ENCODE peak calls at places on chromosomes 16 and 17, in nine cellular contexts. W is HCT116, C is GM12891, I is GM23338, O is transverse colon, D is K562, B is GM12878, A is H1, M is stomach. N is an unnamed sample.

GRCh38 chr17:59327891-59328290 is 3.6 kb upstream of the YPEL2 start:
- DNase-seq in W (no peak), C (no peak), I (no peak), O (no peak), D (no peak), B (no peak), A (no peak), M (no peak), N (no peak)

GRCh38 chr17:49996495-49997255 is 1.7 kb upstream of the DLX3 start:
- DNase-seq in W (no peak), C (peak; percentile 66), I (peak; percentile 64), O (peak; percentile 49), D (peak; percentile 83), B (no peak), A (peak; percentile 96), M (peak; percentile 59), N (no peak)

GRCh38 chr16:27995378-27995777 is 68.1 kb downstream of the GSG1L start:
- DNase-seq in W (no peak), C (no peak), I (no peak), O (no peak), D (no peak), B (no peak), A (no peak), M (no peak), N (no peak)

GRCh38 chr17:64780096-64781012 is 118.2 kb upstream of the SMURF2 start:
- DNase-seq in W (peak; percentile 84), C (peak; percentile 80), I (peak; percentile 95), O (peak; percentile 91), D (no peak), B (no peak), A (peak; percentile 87), M (peak; percentile 73), N (peak; percentile 78)

GRCh38 chr16:30965436-30965835 is 7.9 kb downstream of the SETD1A start:
- DNase-seq in W (no peak), C (no peak), I (no peak), O (no peak), D (peak; percentile 44), B (no peak), A (no peak), M (no peak), N (no peak)

GRCh38 chr17:74288785-74289184 is 14.8 kb downstream of the DNAI2 start:
- DNase-seq in W (no peak), C (no peak), I (no peak), O (no peak), D (no peak), B (peak; percentile 69), A (no peak), M (no peak), N (no peak)

GRCh38 chr16:4330277-4330882 is 14.5 kb downstream of the GLIS2 start:
- DNase-seq in W (no peak), C (peak; percentile 95), I (peak; percentile 79), O (peak; percentile 83), D (peak; percentile 83), B (no peak), A (peak; percentile 91), M (peak; percentile 89), N (peak; percentile 84)

GRCh38 chr17:21279582-21279981 is 4.9 kb upstream of the MAP2K3 start:
- DNase-seq in W (no peak), C (no peak), I (no peak), O (no peak), D (no peak), B (no peak), A (no peak), M (no peak), N (no peak)

DNA sequence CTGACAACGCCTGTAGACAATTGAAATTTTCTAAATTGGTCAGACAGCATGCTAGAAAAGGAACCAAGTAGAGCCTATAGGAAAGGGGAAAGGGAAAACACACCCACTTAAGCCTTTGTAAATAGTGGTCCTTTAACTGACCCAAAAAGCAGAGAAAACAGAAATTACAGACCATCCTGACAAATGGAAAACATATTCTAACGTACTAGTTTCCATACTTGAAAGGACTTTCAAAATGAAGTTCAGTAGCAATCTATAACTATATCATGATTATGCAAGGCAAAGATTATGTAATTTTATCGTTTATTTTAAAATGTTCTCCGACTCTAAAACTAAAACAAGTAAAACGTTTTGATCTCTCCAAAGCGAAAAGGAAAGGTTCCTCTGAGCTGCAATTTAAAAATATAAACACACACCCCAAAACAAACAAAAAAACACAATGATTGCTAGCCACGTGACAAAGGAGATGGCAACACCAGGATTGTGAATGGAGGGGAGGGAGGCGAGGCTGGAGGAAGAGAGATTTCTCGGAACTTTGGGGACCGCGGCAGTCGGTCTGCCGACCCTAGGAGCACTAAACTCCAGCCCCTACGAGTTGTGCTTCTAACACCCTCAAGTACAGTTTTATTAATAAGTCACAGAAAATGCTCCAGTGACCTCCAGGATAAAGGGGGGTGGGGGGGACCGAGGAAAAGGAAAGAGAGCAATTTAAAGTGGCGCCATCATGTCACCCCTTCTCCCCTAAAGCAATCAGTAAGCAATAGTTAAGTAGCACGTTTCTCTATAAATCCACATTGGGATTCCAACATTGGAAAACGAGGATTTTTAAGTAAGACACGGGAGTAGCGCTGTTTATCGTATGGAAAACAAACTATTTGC is 1.7 kb downstream of the KANSL1 start:
- DNase-seq in W (no peak), C (no peak), I (peak; percentile 91), O (peak; percentile 38), D (peak; percentile 52), B (no peak), A (no peak), M (no peak), N (no peak)
- TF ChIP-seq POLR2AphosphoS5 in W (no peak), C (peak; percentile 24), I (peak; percentile 47), O (peak; percentile 13), D (no peak), B (peak; percentile 54), A (peak; percentile 76), M (peak; percentile 17), N (no peak)

GRCh38 chr16:64380751-64381150 is 741.1 kb downstream of the CDH11 start:
- DNase-seq in W (no peak), C (no peak), I (no peak), O (no peak), D (no peak), B (no peak), A (no peak), M (no peak), N (no peak)

GRCh38 chr16:64370112-64370511 is 751.8 kb downstream of the CDH11 start:
- DNase-seq in W (no peak), C (no peak), I (no peak), O (no peak), D (no peak), B (no peak), A (no peak), M (no peak), N (no peak)

DNA sequence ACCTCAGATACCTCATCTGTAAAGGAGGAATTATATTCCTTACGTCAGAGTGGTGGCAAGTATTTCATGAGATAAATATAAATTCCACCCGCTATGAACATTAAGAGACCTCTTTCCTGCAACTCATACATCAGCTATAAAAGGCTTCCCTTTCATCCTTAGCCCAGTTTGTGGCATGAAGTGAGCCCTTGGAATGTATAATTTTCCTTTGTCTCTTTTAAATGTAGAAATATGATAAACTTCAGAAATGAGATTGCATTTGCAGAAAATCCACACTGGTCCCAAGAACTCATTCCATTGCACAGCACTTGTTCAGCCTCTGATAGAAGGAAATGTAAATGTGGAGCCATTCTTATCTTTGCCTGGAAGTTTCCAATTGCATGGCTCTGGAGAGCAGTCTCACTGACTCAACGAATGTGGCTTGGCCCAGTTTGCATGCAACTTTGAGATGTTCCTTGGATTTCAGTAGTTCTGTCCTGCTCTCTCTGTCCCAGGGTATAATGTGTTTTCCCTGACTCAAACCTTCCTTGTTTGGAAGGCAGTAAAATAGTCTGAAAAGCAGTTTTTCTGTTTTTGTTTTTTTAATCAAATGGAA is 746.4 kb downstream of the CDH11 start:
- DNase-seq in W (no peak), C (no peak), I (no peak), O (no peak), D (no peak), B (no peak), A (no peak), M (no peak), N (no peak)
- TF ChIP-seq POLR2AphosphoS5 in W (no peak), C (no peak), I (no peak), O (no peak), D (no peak), B (no peak), A (no peak), M (no peak), N (no peak)

GRCh38 chr17:28763804-28764266 is 20.0 kb downstream of the TRAF4 start:
- DNase-seq in W (peak; percentile 53), C (no peak), I (peak; percentile 89), O (peak; percentile 81), D (peak; percentile 77), B (no peak), A (peak; percentile 84), M (peak; percentile 85), N (peak; percentile 72)
- TF ChIP-seq POLR2AphosphoS5 in W (no peak), C (no peak), I (no peak), O (peak; percentile 11), D (no peak), B (no peak), A (no peak), M (no peak), N (no peak)

GRCh38 chr17:15411556-15412198 is 55.7 kb downstream of the CDRT4 start:
- DNase-seq in W (no peak), C (no peak), I (no peak), O (no peak), D (no peak), B (no peak), A (no peak), M (no peak), N (no peak)

GRCh38 chr17:15418781-15419180 is 48.6 kb downstream of the CDRT4 start:
- DNase-seq in W (no peak), C (no peak), I (no peak), O (no peak), D (no peak), B (no peak), A (no peak), M (no peak), N (no peak)

GRCh38 chr17:15412606-15413005 is 54.8 kb downstream of the CDRT4 start:
- DNase-seq in W (no peak), C (no peak), I (no peak), O (no peak), D (no peak), B (no peak), A (no peak), M (no peak), N (no peak)

GRCh38 chr17:15413101-15413750 is 54.2 kb downstream of the CDRT4 start:
- DNase-seq in W (no peak), C (no peak), I (no peak), O (no peak), D (no peak), B (no peak), A (no peak), M (no peak), N (no peak)

DNA sequence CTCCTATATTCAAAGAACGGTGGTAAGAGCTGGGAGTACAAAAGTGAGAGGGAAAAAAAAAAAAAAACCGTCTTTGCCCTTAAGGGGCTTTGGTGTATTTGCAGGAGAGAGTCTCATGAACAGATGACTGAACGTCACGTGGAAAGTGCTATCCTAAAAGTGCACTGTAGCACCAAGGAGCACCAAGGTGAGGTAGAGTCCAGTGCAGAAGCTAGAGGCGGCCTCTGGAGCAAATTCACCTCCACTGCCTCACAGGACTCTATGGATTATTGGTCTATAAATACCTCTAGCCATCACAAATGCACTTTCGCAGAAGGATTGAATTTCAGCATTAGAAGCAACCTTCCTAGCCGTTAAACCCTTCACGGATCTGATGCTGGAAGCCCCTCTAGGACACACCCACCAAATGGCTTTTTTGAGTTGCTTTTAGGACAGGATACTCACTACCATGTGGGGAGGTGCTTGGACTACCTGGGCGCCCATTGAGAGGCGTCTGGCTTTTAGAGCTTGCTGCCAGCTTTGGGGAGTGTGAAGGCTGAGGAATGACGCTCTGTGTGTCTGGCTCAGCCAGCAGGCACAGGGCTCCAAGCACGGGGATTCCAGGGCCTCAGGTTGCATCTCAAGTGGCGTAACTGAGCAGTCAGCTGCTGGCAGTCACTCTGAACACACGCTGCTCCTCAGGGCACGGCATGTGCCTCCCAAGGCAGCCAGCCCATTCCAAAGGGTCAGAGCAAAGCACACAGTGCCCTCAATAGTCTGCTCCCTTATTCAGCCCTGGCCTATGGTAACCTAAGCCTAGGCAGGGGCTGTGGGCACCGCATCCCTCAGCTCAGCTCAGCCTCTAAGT is 52.7 kb downstream of the CDRT4 start:
- DNase-seq in W (no peak), C (no peak), I (no peak), O (no peak), D (no peak), B (no peak), A (no peak), M (no peak), N (peak; percentile 43)
- TF ChIP-seq POLR2AphosphoS5 in W (no peak), C (no peak), I (no peak), O (no peak), D (no peak), B (no peak), A (no peak), M (peak; percentile 16), N (no peak)